ENCODE peak calls at places on chromosomes 12 and 14, in nine cellular contexts. Y, B, A, K, J, M, R, E and W are unnamed samples. For H3K4me1, the result is how much of the 10 kb centered on the place peaks cover.

GRCh38 chr12:88393017-88393767 is 187.1 kb downstream of the KITLG start:
- DNase-seq in Y (no peak), B (no peak), A (no peak), K (peak), J (peak), M (no peak), R (no peak), E (no peak), W (peak)

GRCh38 chr12:79522237-79522636 is 168.5 kb downstream of the PAWR start:
- DNase-seq in Y (no peak), B (no peak), A (no peak), K (no peak), J (no peak), M (no peak), R (no peak), E (no peak), W (no peak)

GRCh38 chr14:92880851-92881250 is 42.1 kb upstream of the CHGA start:
- DNase-seq in Y (no peak), B (no peak), A (no peak), K (peak), J (peak), M (peak), R (no peak), E (no peak), W (peak)

GRCh38 chr12:42039146-42039545 is 105.5 kb downstream of the GXYLT1 start:
- DNase-seq in Y (no peak), B (no peak), A (no peak), K (no peak), J (peak), M (no peak), R (no peak), E (no peak), W (no peak)

GRCh38 chr12:89280833-89281533 is 71.3 kb downstream of the DUSP6 start:
- DNase-seq in Y (no peak), B (no peak), A (no peak), K (no peak), J (no peak), M (no peak), R (no peak), E (no peak), W (peak)

GRCh38 chr12:56193025-56193578 is 3.8 kb upstream of the SMARCC2 start:
- DNase-seq in Y (no peak), B (peak), A (peak), K (peak), J (peak), M (no peak), R (peak), E (peak), W (peak)

GRCh38 chr12:26806556-26806955 is 26.4 kb downstream of the ITPR2 start:
- DNase-seq in Y (no peak), B (no peak), A (no peak), K (no peak), J (no peak), M (no peak), R (no peak), E (no peak), W (no peak)

GRCh38 chr12:122393822-122394221 is 28.6 kb downstream of the CLIP1 start:
- DNase-seq in Y (no peak), B (no peak), A (no peak), K (no peak), J (no peak), M (no peak), R (no peak), E (no peak), W (no peak)

GRCh38 chr12:9796346-9796745 is 30.9 kb upstream of the KLRF1 start:
- DNase-seq in Y (no peak), B (no peak), A (no peak), K (no peak), J (no peak), M (no peak), R (no peak), E (no peak), W (no peak)

GRCh38 chr12:132222096-132222807 is 78.0 kb downstream of the NOC4L start:
- DNase-seq in Y (no peak), B (peak), A (no peak), K (peak), J (peak), M (peak), R (no peak), E (no peak), W (peak)

GRCh38 chr14:64899958-64900357 is 14.3 kb upstream of the CHURC1 start:
- DNase-seq in Y (no peak), B (no peak), A (no peak), K (no peak), J (no peak), M (no peak), R (no peak), E (no peak), W (no peak)

GRCh38 chr14:73780391-73780790 is 66.2 kb upstream of the PNMA1 start:
- DNase-seq in Y (no peak), B (no peak), A (no peak), K (no peak), J (no peak), M (no peak), R (no peak), E (no peak), W (no peak)

GRCh38 chr14:50714452-50715073 is 46.5 kb upstream of the SAV1 start:
- DNase-seq in Y (no peak), B (no peak), A (no peak), K (peak), J (peak), M (no peak), R (no peak), E (no peak), W (peak)

GRCh38 chr12:107519906-107520859 is 165.4 kb upstream of the PWP1 start:
- DNase-seq in Y (no peak), B (no peak), A (no peak), K (no peak), J (no peak), M (no peak), R (no peak), E (no peak), W (no peak)

GRCh38 chr12:97751704-97752103 is 289.1 kb downstream of the RMST start:
- DNase-seq in Y (no peak), B (no peak), A (no peak), K (no peak), J (peak), M (no peak), R (no peak), E (no peak), W (no peak)

GRCh38 chr12:108649668-108650067 is 16.0 kb upstream of the SELPLG start:
- DNase-seq in Y (no peak), B (no peak), A (no peak), K (no peak), J (peak), M (no peak), R (no peak), E (no peak), W (peak)

GRCh38 chr12:110102255-110102654 is 21.9 kb upstream of the IFT81 start:
- DNase-seq in Y (peak), B (no peak), A (no peak), K (peak), J (peak), M (no peak), R (no peak), E (no peak), W (peak)

GRCh38 chr14:32980178-32980886 is 41.7 kb downstream of the NPAS3 start:
- DNase-seq in Y (no peak), B (no peak), A (no peak), K (no peak), J (no peak), M (no peak), R (no peak), E (no peak), W (no peak)

GRCh38 chr14:64918216-64918615 is 4.0 kb downstream of the CHURC1 start:
- DNase-seq in Y (no peak), B (no peak), A (no peak), K (no peak), J (no peak), M (no peak), R (no peak), E (no peak), W (no peak)

GRCh38 chr12:12686925-12687324 is 9.1 kb downstream of the GPR19 start:
- DNase-seq in Y (no peak), B (no peak), A (no peak), K (no peak), J (no peak), M (no peak), R (no peak), E (no peak), W (peak)

GRCh38 chr12:64459388-64460024 is 7.6 kb downstream of the TBK1 start:
- DNase-seq in Y (no peak), B (no peak), A (no peak), K (no peak), J (no peak), M (no peak), R (no peak), E (no peak), W (no peak)

GRCh38 chr14:91084516-91084915 is 24.1 kb upstream of the RPS6KA5 start:
- DNase-seq in Y (no peak), B (no peak), A (no peak), K (no peak), J (no peak), M (no peak), R (no peak), E (no peak), W (no peak)

GRCh38 chr12:111304642-111305071 is 64.2 kb downstream of the PHETA1 start:
- DNase-seq in Y (no peak), B (no peak), A (no peak), K (no peak), J (no peak), M (no peak), R (no peak), E (no peak), W (no peak)

GRCh38 chr14:89855961-89856360 is 98.6 kb downstream of the EFCAB11 start:
- DNase-seq in Y (no peak), B (no peak), A (no peak), K (no peak), J (peak), M (no peak), R (no peak), E (no peak), W (peak)

GRCh38 chr14:72855913-72856312 is 38.0 kb downstream of the DPF3 start:
- DNase-seq in Y (no peak), B (no peak), A (no peak), K (no peak), J (peak), M (no peak), R (no peak), E (no peak), W (no peak)

GRCh38 chr12:65675141-65675621 is 149.1 kb upstream of the HMGA2 start:
- DNase-seq in Y (no peak), B (no peak), A (no peak), K (no peak), J (no peak), M (no peak), R (no peak), E (no peak), W (no peak)

GRCh38 chr12:70240677-70241076 is 2.6 kb upstream of the CNOT2 start:
- DNase-seq in Y (no peak), B (no peak), A (no peak), K (no peak), J (no peak), M (no peak), R (no peak), E (no peak), W (no peak)

GRCh38 chr12:15729097-15729496 is 60.1 kb downstream of the EPS8 start:
- DNase-seq in Y (no peak), B (no peak), A (no peak), K (no peak), J (no peak), M (no peak), R (no peak), E (no peak), W (no peak)

GRCh38 chr12:47274725-47275124 is 195.0 kb upstream of the AMIGO2 start:
- DNase-seq in Y (no peak), B (no peak), A (no peak), K (no peak), J (no peak), M (no peak), R (no peak), E (no peak), W (no peak)

GRCh38 chr12:47270782-47271664 is 191.3 kb upstream of the AMIGO2 start:
- DNase-seq in Y (no peak), B (no peak), A (no peak), K (no peak), J (peak), M (no peak), R (no peak), E (no peak), W (peak)

GRCh38 chr12:47273191-47273626 is 193.4 kb upstream of the AMIGO2 start:
- DNase-seq in Y (no peak), B (no peak), A (no peak), K (no peak), J (peak), M (no peak), R (no peak), E (no peak), W (no peak)

GRCh38 chr12:47272412-47273190 is 192.8 kb upstream of the AMIGO2 start:
- DNase-seq in Y (no peak), B (no peak), A (no peak), K (no peak), J (peak), M (no peak), R (no peak), E (no peak), W (no peak)

GRCh38 chr12:47271800-47272230 is 192.1 kb upstream of the AMIGO2 start:
- DNase-seq in Y (no peak), B (no peak), A (no peak), K (no peak), J (peak), M (no peak), R (no peak), E (no peak), W (no peak)
- H3K4me1 ChIP-seq in Y (under half), B (half or more), A (under half), K (under half), J (half or more), M (under half), R (under half), E (under half), W (under half)

DNA sequence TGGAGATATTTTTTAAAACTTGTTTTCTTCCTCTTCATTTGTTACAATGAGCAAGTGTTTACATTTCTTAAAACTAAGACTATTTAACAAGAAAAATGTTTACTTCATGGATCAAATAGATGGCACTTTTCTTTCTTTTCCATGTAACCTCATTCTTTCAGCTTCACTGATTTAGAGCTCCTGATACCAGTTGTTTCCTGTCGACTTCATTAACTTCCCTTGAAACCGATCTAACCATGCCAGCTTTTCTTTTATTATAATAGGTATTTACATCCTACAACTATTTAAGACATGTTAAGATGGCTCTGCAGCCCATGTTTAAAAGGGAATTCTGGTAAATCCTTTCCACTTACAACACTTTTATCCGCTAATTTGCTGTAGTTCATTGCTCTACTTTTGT is 107.3 kb upstream of the DCN start:
- DNase-seq in Y (no peak), B (no peak), A (no peak), K (no peak), J (no peak), M (no peak), R (no peak), E (no peak), W (no peak)
- TF ChIP-seq CTCF in Y (no peak), B (no peak), A (no peak), K (no peak), J (no peak), M (no peak), R (no peak), E (no peak), W (no peak)

DNA sequence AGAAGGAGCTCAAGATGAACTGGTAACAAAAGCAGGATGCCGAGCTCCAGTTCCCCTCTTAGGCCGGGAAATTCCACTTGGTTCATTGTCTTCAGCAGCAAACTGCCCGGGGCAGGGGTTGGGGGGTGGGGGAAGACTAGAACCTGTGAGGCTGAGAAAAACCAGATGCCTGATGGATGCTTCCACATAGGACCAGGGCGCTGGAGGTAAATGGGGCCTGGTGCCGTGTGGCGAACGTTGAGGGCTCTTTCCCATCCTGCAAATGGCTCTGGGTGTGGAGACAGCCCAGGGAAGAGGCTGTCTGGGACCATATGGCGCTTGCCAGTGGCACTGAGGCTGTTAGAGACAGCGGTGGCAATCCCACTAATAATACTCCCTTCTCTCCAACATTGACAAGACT is 44.3 kb downstream of the MAP1LC3B2 start:
- DNase-seq in Y (no peak), B (no peak), A (no peak), K (no peak), J (no peak), M (no peak), R (no peak), E (no peak), W (peak)
- H3K4me1 ChIP-seq in Y (under half), B (under half), A (under half), K (under half), J (under half), M (under half), R (under half), E (under half), W (under half)

GRCh38 chr14:56027421-56027820 is 90.8 kb upstream of the PELI2 start:
- DNase-seq in Y (no peak), B (no peak), A (no peak), K (no peak), J (no peak), M (no peak), R (no peak), E (no peak), W (no peak)
- TF ChIP-seq CTCF in Y (no peak), B (no peak), A (no peak), K (no peak), J (no peak), M (no peak), R (no peak), E (no peak), W (no peak)

GRCh38 chr14:96359959-96360358 is 3.2 kb downstream of the ATG2B start:
- DNase-seq in Y (no peak), B (no peak), A (no peak), K (no peak), J (no peak), M (no peak), R (no peak), E (no peak), W (no peak)
- H3K4me1 ChIP-seq in Y (under half), B (under half), A (under half), K (under half), J (under half), M (under half), R (half or more), E (under half), W (under half)

GRCh38 chr12:105233045-105233905 is 2.7 kb downstream of the APPL2 start:
- DNase-seq in Y (no peak), B (no peak), A (no peak), K (no peak), J (no peak), M (no peak), R (no peak), E (no peak), W (peak)

GRCh38 chr12:105234197-105234596 is 1.8 kb downstream of the APPL2 start:
- DNase-seq in Y (no peak), B (no peak), A (no peak), K (no peak), J (no peak), M (no peak), R (no peak), E (no peak), W (no peak)

GRCh38 chr12:105235299-105235746 is 651 bp downstream of the APPL2 start:
- DNase-seq in Y (no peak), B (no peak), A (no peak), K (no peak), J (peak), M (no peak), R (no peak), E (no peak), W (no peak)

GRCh38 chr12:105237671-105238070 is 1.7 kb upstream of the APPL2 start:
- DNase-seq in Y (no peak), B (no peak), A (no peak), K (no peak), J (no peak), M (no peak), R (no peak), E (no peak), W (no peak)

DNA sequence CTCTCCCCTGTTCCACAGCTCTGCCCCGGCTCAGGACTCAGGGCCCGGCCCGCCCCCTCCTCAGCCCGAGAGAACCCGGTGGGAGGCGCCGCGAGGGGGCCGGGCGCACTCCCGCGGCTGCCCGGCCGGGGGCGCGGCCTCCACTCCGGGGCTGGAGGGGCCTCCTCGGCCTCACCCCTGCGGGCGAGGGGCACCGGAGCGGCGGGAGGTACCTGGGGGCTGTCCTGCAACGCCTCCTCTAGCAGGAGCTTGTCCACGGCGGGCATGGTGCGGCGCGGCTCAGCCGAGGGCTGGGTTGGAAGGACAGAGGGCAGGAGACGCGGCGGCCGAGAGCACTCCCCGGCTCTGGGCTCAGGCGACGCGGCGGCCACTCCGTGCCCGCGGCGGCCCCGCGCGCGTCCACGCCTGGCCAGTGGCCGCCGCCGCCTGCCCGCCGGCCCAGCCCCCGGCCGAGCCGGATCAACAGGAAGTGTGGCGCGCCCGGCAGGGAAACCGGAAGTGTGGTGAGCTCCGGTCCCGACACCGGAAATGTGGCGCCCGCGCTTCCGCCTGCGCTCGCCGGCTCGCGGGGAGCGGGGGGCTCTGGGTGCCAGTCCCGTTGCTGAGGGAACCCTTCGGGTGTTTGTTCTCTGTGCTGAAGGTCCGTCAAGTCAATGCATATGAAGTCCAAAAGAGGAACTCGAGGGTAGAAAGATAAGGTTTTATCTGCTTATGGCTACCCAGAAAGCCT is at the start of gene APPL2:
- DNase-seq in Y (peak), B (peak), A (peak), K (peak), J (peak), M (peak), R (peak), E (peak), W (peak)
- TF ChIP-seq CTCF in Y (peak), B (no peak), A (peak), K (peak), J (peak), M (peak), R (peak), E (no peak), W (peak)